ENCODE peak calls at places on chromosomes 13 and 19, in six cellular contexts. One of them, this sample, is unnamed.

GRCh38 chr13:34340534-34340933 is 522.6 kb downstream of the RFC3 start:
- DNase-seq in H1: no peak
- DNase-seq in IMR-90: no peak
- DNase-seq in Peyer's patch: no peak
- DNase-seq in breast epithelium: no peak
- DNase-seq in right lobe of liver: no peak
- DNase-seq in this sample: no peak

GRCh38 chr13:106083620-106084350 is 451.7 kb downstream of the EFNB2 start:
- DNase-seq in H1: no peak
- DNase-seq in IMR-90: peak; percentile 54
- DNase-seq in Peyer's patch: no peak
- DNase-seq in breast epithelium: no peak
- DNase-seq in right lobe of liver: no peak
- DNase-seq in this sample: no peak

GRCh38 chr19:33796164-33797100 is at the start of gene KCTD15:
- DNase-seq in H1: peak; percentile 84
- DNase-seq in IMR-90: peak; percentile 31
- DNase-seq in Peyer's patch: no peak
- DNase-seq in breast epithelium: no peak
- DNase-seq in right lobe of liver: peak; percentile 65
- DNase-seq in this sample: no peak

GRCh38 chr19:41627966-41628675 is 1.2 kb upstream of the CEACAM4 start:
- DNase-seq in H1: no peak
- DNase-seq in IMR-90: no peak
- DNase-seq in Peyer's patch: no peak
- DNase-seq in breast epithelium: no peak
- DNase-seq in right lobe of liver: no peak
- DNase-seq in this sample: no peak

GRCh38 chr13:66154354-66154753 is 1075.8 kb downstream of the PCDH9 start:
- DNase-seq in H1: no peak
- DNase-seq in IMR-90: no peak
- DNase-seq in Peyer's patch: no peak
- DNase-seq in breast epithelium: no peak
- DNase-seq in right lobe of liver: no peak
- DNase-seq in this sample: no peak

GRCh38 chr19:32442650-32443049 is 37.1 kb downstream of the DPY19L3 start:
- DNase-seq in H1: no peak
- DNase-seq in IMR-90: no peak
- DNase-seq in Peyer's patch: no peak
- DNase-seq in breast epithelium: no peak
- DNase-seq in right lobe of liver: no peak
- DNase-seq in this sample: no peak

GRCh38 chr19:52992109-52993004 is 21.4 kb upstream of the ERVV-1 start:
- DNase-seq in H1: peak; percentile 57
- DNase-seq in IMR-90: no peak
- DNase-seq in Peyer's patch: no peak
- DNase-seq in breast epithelium: no peak
- DNase-seq in right lobe of liver: no peak
- DNase-seq in this sample: no peak

GRCh38 chr13:106570354-106570822 is 2.5 kb upstream of the ARGLU1 start:
- DNase-seq in H1: peak; percentile 69
- DNase-seq in IMR-90: peak; percentile 61
- DNase-seq in Peyer's patch: peak; percentile 67
- DNase-seq in breast epithelium: peak; percentile 62
- DNase-seq in right lobe of liver: peak; percentile 87
- DNase-seq in this sample: peak; percentile 16

DNA sequence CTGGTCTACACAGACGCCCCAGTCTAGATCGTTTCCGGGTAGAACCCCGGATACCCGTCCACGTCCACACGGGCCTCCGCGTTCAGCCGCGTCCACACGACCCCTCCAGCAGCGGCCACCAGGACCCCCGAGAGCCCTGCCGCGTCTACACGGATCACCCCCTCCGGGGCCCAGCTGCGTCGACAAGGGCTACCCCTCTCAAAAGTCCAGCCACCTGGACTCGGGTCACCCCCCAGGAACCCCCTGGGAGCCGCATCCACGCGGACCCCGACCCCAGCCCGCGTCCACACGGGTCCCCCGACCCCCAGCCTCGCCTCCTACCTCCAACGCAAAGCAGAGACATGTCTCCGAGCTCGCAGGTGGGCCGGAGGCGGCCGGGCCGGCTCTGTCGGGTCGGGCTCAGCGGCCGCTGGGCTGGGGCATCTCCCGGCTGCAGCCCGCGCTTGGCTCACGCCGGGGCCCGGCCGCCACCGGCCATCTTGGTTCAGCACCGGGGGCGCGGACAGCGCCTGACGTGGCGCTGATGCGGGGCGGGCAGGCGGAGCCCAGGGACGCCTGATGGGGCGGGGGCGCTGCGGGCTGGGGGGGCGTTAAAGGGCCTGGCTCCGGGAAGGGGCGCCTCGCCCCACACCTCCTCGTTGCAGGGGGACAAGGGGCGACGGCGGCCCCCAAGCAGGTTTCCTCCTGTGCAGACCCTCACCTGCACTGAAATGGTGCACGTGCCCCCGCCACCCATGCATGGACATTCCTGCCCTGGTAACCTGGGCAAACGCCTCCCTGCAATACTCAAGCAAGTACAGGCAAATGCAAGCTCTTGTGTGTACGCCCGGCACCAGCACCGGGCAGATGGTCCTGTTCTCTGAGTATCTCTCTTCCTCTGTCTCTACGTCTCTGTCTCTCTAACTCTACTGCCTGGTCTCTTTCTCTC is at the start of gene UNC13A:
- DNase-seq in H1: peak; percentile 98
- DNase-seq in IMR-90: peak; percentile 29
- DNase-seq in Peyer's patch: no peak
- DNase-seq in breast epithelium: no peak
- DNase-seq in right lobe of liver: no peak
- DNase-seq in this sample: no peak
- H3K27ac ChIP-seq in H1: no peak within 1 kb of the TSS
- H3K27ac ChIP-seq in IMR-90: no peak within 1 kb of the TSS
- H3K27ac ChIP-seq in Peyer's patch: no peak within 1 kb of the TSS
- H3K27ac ChIP-seq in breast epithelium: no peak within 1 kb of the TSS
- H3K27ac ChIP-seq in right lobe of liver: no peak within 1 kb of the TSS
- H3K27ac ChIP-seq in this sample: no peak within 1 kb of the TSS

GRCh38 chr19:19618384-19619051 is at the start of gene PBX4:
- DNase-seq in H1: peak; percentile 99
- DNase-seq in IMR-90: peak; percentile 82
- DNase-seq in Peyer's patch: peak; percentile 98
- DNase-seq in breast epithelium: peak; percentile 89
- DNase-seq in right lobe of liver: peak; percentile 93
- DNase-seq in this sample: peak; percentile 77
- TF ChIP-seq POLR2A in H1: no peak
- TF ChIP-seq POLR2A in IMR-90: peak; percentile 26
- TF ChIP-seq POLR2A in Peyer's patch: peak; percentile 28
- TF ChIP-seq POLR2A in breast epithelium: no peak
- TF ChIP-seq POLR2A in right lobe of liver: peak; percentile 23
- TF ChIP-seq POLR2A in this sample: no peak

DNA sequence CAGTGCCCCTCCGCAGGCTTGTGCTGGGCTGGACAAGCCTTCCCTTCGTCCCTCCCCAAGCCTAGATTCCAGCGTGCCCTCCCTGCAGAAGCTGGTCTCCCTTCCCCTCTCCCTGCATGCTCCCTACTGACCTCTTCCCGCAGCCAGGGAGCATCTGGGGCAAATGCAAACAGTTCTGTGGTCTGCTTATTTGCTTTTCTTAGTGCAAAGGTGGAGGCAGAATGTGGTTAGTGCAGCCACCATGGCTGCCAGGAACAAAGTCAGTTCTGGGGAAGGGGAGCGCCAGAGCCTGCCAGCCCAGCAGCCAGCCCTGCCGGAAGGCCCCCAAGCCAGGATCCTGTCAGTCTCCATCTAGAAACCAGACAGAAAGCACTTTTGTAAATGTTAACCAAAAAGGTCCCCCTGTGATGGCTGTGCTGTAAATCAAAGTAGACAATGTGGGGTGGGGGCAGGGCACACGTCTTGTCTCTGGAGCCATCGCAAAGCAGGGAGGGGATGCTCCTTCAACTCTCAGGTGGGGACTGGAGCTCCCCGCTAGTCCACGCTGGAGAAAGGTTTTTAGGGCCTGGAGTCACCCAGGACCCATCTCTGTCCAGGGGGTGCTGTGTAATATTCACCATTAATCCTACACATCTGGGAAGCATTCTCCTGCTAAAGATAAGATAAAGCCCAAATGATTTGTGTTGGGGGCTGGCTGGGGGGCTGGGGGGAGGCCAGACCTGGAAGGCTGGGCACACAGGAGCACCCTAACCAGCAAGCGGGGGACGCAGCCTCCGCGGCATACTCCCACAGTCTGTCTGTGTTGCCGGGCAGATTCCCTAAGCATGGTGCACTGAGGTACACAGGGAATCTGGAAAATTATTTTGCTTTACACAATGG is 30.9 kb downstream of the SERP2 start:
- DNase-seq in H1: no peak
- DNase-seq in IMR-90: no peak
- DNase-seq in Peyer's patch: no peak
- DNase-seq in breast epithelium: peak; percentile 60
- DNase-seq in right lobe of liver: peak; percentile 87
- DNase-seq in this sample: no peak
- TF ChIP-seq CTCF in H1: no peak
- TF ChIP-seq CTCF in IMR-90: no peak
- TF ChIP-seq CTCF in Peyer's patch: no peak
- TF ChIP-seq CTCF in breast epithelium: no peak
- TF ChIP-seq CTCF in right lobe of liver: no peak
- TF ChIP-seq CTCF in this sample: no peak

GRCh38 chr19:14764401-14764800 is 14.0 kb downstream of the ADGRE2 start:
- DNase-seq in H1: no peak
- DNase-seq in IMR-90: no peak
- DNase-seq in Peyer's patch: no peak
- DNase-seq in breast epithelium: no peak
- DNase-seq in right lobe of liver: peak; percentile 41
- DNase-seq in this sample: no peak
- H3K27ac ChIP-seq in H1: no peak overlapping the region
- H3K27ac ChIP-seq in IMR-90: no peak overlapping the region
- H3K27ac ChIP-seq in Peyer's patch: no peak overlapping the region
- H3K27ac ChIP-seq in breast epithelium: no peak overlapping the region
- H3K27ac ChIP-seq in right lobe of liver: no peak overlapping the region
- H3K27ac ChIP-seq in this sample: no peak overlapping the region

This sample was measured in esophagus squamous epithelium.